ENCODE peak calls at places on chromosome 9, in eight cellular contexts. O is NT2/D1; L is non-pigmented ciliary epithelial cell; Z is NCI-H446 treated with DMSO at 0.1 percent for 48 hours; S is left cardiac atrium; W is CD4-positive, CD25-positive, alpha-beta regulatory T cell; R is PC-3; F is posterior vena cava. K is an unnamed sample.

GRCh38 chr9:17481565-17481964 is 97.3 kb upstream of the SH3GL2 start:
- DNase-seq in F (no peak), Z (no peak), O (no peak), S (no peak), W (no peak), R (no peak), L (no peak), K (no peak)

GRCh38 chr9:78038620-78039300 is 7.1 kb upstream of the GNAQ start:
- DNase-seq in L (no peak), F (no peak), Z (no peak), O (no peak), R (peak), S (no peak), W (no peak), K (no peak)

GRCh38 chr9:108683245-108683644 is 172.5 kb downstream of the ACTL7B start:
- DNase-seq in S (no peak), Z (no peak), L (no peak), R (no peak), O (no peak), F (no peak), W (no peak), K (no peak)

GRCh38 chr9:112404367-112404979 is 24.6 kb downstream of the HSDL2 start:
- DNase-seq in W (no peak), R (no peak), L (peak), O (no peak), F (no peak), S (no peak), Z (no peak), K (peak)

GRCh38 chr9:95027914-95028854 is 289.3 kb downstream of the FANCC start:
- DNase-seq in L (no peak), S (no peak), F (no peak), W (no peak), O (no peak), R (no peak), Z (no peak), K (no peak)

GRCh38 chr9:126674365-126675146 is 60.8 kb downstream of the LMX1B start:
- DNase-seq in F (no peak), O (no peak), W (no peak), R (no peak), L (no peak), S (no peak), Z (no peak), K (no peak)

GRCh38 chr9:89437772-89438171 is 60.1 kb downstream of the SEMA4D start:
- DNase-seq in F (no peak), O (no peak), Z (no peak), L (no peak), R (no peak), S (no peak), W (no peak), K (no peak)

GRCh38 chr9:138085568-138085967 is 208.0 kb downstream of the CACNA1B start:
- DNase-seq in R (no peak), O (no peak), W (no peak), S (no peak), L (no peak), F (no peak), Z (no peak), K (no peak)

GRCh38 chr9:133876144-133876543 is 116.0 kb downstream of the VAV2 start:
- DNase-seq in S (peak), W (no peak), Z (no peak), L (no peak), R (no peak), F (no peak), O (peak), K (no peak)

GRCh38 chr9:73810585-73811215 is 659.0 kb downstream of the ANXA1 start:
- DNase-seq in S (no peak), R (no peak), W (no peak), O (no peak), Z (no peak), L (peak), F (no peak), K (peak)

GRCh38 chr9:77021289-77021927 is 2.0 kb downstream of the FOXB2 start:
- DNase-seq in R (no peak), W (no peak), O (no peak), S (no peak), L (no peak), Z (no peak), F (no peak), K (no peak)